ENCODE peak calls at places on chromosome 13, in six cellular contexts. B is mucosa of descending colon, Z is lower leg skin, P is GM13977, M is neural crest cell, N is T-helper 2 cell. V is an unnamed sample.

GRCh38 chr13:96700657-96701056 is 293.6 kb downstream of the OXGR1 start:
- DNase-seq in N (no peak), B (no peak), P (no peak), Z (no peak), M (no peak), V (peak)

GRCh38 chr13:27489456-27489855 is 39.1 kb upstream of the MTIF3 start:
- DNase-seq in M (no peak), P (no peak), N (no peak), Z (no peak), B (no peak), V (no peak)

GRCh38 chr13:36531746-36532486 is 99.6 kb downstream of the CCNA1 start:
- DNase-seq in B (no peak), P (no peak), M (no peak), Z (no peak), N (no peak), V (peak)

GRCh38 chr13:51728275-51728673 is 75.7 kb downstream of the DHRS12 start:
- DNase-seq in N (no peak), M (no peak), P (no peak), Z (no peak), B (no peak), V (peak)

GRCh38 chr13:22939157-22939556 is 241.6 kb upstream of the SGCG start:
- DNase-seq in P (no peak), B (no peak), M (no peak), Z (no peak), N (no peak), V (no peak)

GRCh38 chr13:27712421-27712820 is 79.9 kb upstream of the GSX1 start:
- DNase-seq in B (peak), Z (no peak), M (no peak), N (no peak), P (peak), V (no peak)

GRCh38 chr13:45847554-45848224 is 3.9 kb downstream of the SIAH3 start:
- DNase-seq in B (peak), M (no peak), N (peak), P (no peak), Z (no peak), V (peak)

GRCh38 chr13:102948006-102948405 is 102.2 kb downstream of the ERCC5 start:
- DNase-seq in P (no peak), N (no peak), B (no peak), Z (no peak), M (no peak), V (peak)

GRCh38 chr13:43804461-43805070 is 17.8 kb upstream of the ENOX1 start:
- DNase-seq in N (no peak), Z (no peak), M (peak), P (peak), B (no peak), V (peak)

GRCh38 chr13:28022848-28023518 is 34.5 kb upstream of the URAD start:
- DNase-seq in Z (no peak), P (no peak), M (peak), B (no peak), N (no peak), V (no peak)

GRCh38 chr13:93709511-93710244 is 483.1 kb downstream of the GPC6 start:
- DNase-seq in B (no peak), M (no peak), Z (no peak), N (no peak), P (no peak), V (no peak)

GRCh38 chr13:110509478-110509926 is 52.0 kb downstream of the RAB20 start:
- DNase-seq in Z (no peak), P (no peak), B (no peak), M (no peak), N (no peak), V (no peak)

GRCh38 chr13:34207872-34208271 is 389.9 kb downstream of the RFC3 start:
- DNase-seq in P (no peak), Z (no peak), M (no peak), B (no peak), N (no peak), V (no peak)

GRCh38 chr13:24638096-24638495 is 42.1 kb upstream of the ATP12A start:
- DNase-seq in M (no peak), P (no peak), N (no peak), B (no peak), Z (no peak), V (no peak)

GRCh38 chr13:102460806-102461205 is 59.0 kb upstream of the FGF14 start:
- DNase-seq in P (no peak), Z (no peak), B (no peak), M (no peak), N (no peak), V (peak)